ENCODE peak calls at places on chromosomes 11 and 22, in five cellular contexts. J is nephron progenitor cell, S is mucosa of descending colon, P is mammary epithelial cell, U is MCF 10A. T is an unnamed sample.

GRCh38 chr11:65150513-65151271 is 16.4 kb upstream of the SYVN1 start:
- DNase-seq in J (no peak), S (peak), P (peak), U (peak), T (peak)

GRCh38 chr22:21445437-21446127 is 21.6 kb upstream of the TMEM191C start:
- DNase-seq in J (no peak), S (peak), P (no peak), U (no peak), T (no peak)

GRCh38 chr11:11976476-11977187 is 31.8 kb downstream of the DKK3 start:
- DNase-seq in J (no peak), S (no peak), P (no peak), U (peak), T (no peak)

GRCh38 chr11:73324665-73325035 is 16.6 kb downstream of the ARHGEF17 start:
- DNase-seq in J (no peak), S (no peak), P (no peak), U (no peak), T (no peak)

GRCh38 chr22:50739279-50739691 is 1.3 kb downstream of the ACR start:
- DNase-seq in J (no peak), S (no peak), P (no peak), U (no peak), T (no peak)

GRCh38 chr11:39990413-39990812 is 1469.0 kb downstream of the LRRC4C start:
- DNase-seq in J (no peak), S (no peak), P (no peak), U (no peak), T (no peak)

GRCh38 chr22:36336246-36337182 is 51.3 kb downstream of the MYH9 start:
- DNase-seq in J (no peak), S (no peak), P (no peak), U (no peak), T (no peak)

GRCh38 chr11:9057032-9057431 is 34.4 kb downstream of the SCUBE2 start:
- DNase-seq in J (no peak), S (no peak), P (no peak), U (no peak), T (no peak)

GRCh38 chr22:42769574-42770447 is 49.1 kb upstream of the A4GALT start:
- DNase-seq in J (peak), S (peak), P (no peak), U (no peak), T (peak)

GRCh38 chr22:41330169-41330568 is 28.8 kb downstream of the ZC3H7B start:
- DNase-seq in J (no peak), S (no peak), P (no peak), U (no peak), T (no peak)

GRCh38 chr11:2788751-2789140 is 89.0 kb upstream of the KCNQ1OT1 start:
- DNase-seq in J (no peak), S (peak), P (no peak), U (no peak), T (no peak)

GRCh38 chr11:68933605-68934320 is 30.1 kb downstream of the IGHMBP2 start:
- DNase-seq in J (no peak), S (no peak), P (no peak), U (no peak), T (no peak)

GRCh38 chr22:47333625-47334024 is 571.2 kb downstream of the TBC1D22A start:
- DNase-seq in J (no peak), S (no peak), P (peak), U (peak), T (peak)

GRCh38 chr11:94379619-94380018 is 21.6 kb downstream of the GPR83 start:
- DNase-seq in J (no peak), S (no peak), P (no peak), U (no peak), T (no peak)

GRCh38 chr22:33811686-33812085 is 108.6 kb downstream of the LARGE1 start:
- DNase-seq in J (peak), S (no peak), P (no peak), U (no peak), T (peak)

GRCh38 chr11:110337570-110338193 is 41.3 kb upstream of the RDX start:
- DNase-seq in J (no peak), S (no peak), P (peak), U (peak), T (peak)

GRCh38 chr22:36331306-36331911 is 56.4 kb downstream of the MYH9 start:
- DNase-seq in J (no peak), S (peak), P (peak), U (peak), T (peak)

GRCh38 chr11:66277475-66278391 is at the start of gene CNIH2:
- DNase-seq in J (peak), S (peak), P (no peak), U (no peak), T (no peak)

GRCh38 chr22:44455151-44455962 is 42.7 kb downstream of the RTL6 start:
- DNase-seq in J (no peak), S (no peak), P (no peak), U (peak), T (no peak)

GRCh38 chr11:46352063-46352841 is 5.0 kb downstream of the DGKZ start:
- DNase-seq in J (peak), S (peak), P (peak), U (peak), T (peak)

GRCh38 chr11:134531331-134532135 is 119.5 kb upstream of the B3GAT1 start:
- DNase-seq in J (no peak), S (no peak), P (no peak), U (no peak), T (no peak)

GRCh38 chr11:45809456-45810395 is 4.8 kb downstream of the SLC35C1 start:
- DNase-seq in J (no peak), S (no peak), P (no peak), U (no peak), T (no peak)

GRCh38 chr11:62129610-62130497 is 6.0 kb downstream of the INCENP start:
- DNase-seq in J (no peak), S (no peak), P (no peak), U (no peak), T (no peak)

GRCh38 chr11:105142167-105142566 is 2.6 kb upstream of the CARD18 start:
- DNase-seq in J (no peak), S (no peak), P (no peak), U (no peak), T (no peak)

GRCh38 chr11:130636672-130637463 is 188.4 kb downstream of the ADAMTS15 start:
- DNase-seq in J (no peak), S (no peak), P (peak), U (peak), T (peak)

GRCh38 chr22:45942787-45943493 is 34.0 kb downstream of the WNT7B start:
- DNase-seq in J (no peak), S (no peak), P (peak), U (no peak), T (no peak)

GRCh38 chr22:17350292-17350691 is 19.0 kb upstream of the CECR2 start:
- DNase-seq in J (no peak), S (no peak), P (no peak), U (no peak), T (no peak)

GRCh38 chr11:30585892-30586250 is 282 bp downstream of the MPPED2 start:
- DNase-seq in J (peak), S (peak), P (no peak), U (no peak), T (no peak)

GRCh38 chr22:27032121-27032761 is 374.9 kb downstream of the MIAT start:
- DNase-seq in J (peak), S (no peak), P (no peak), U (peak), T (no peak)
- TF ChIP-seq CTCF in J (peak), S (no peak), P (peak), U (no peak), T (no peak)

GRCh38 chr22:48700566-48701295 is 1126.9 kb downstream of the BRD1 start:
- DNase-seq in J (no peak), S (peak), P (no peak), U (no peak), T (no peak)
- TF ChIP-seq CTCF in J (no peak), S (no peak), P (no peak), U (no peak), T (no peak)

DNA sequence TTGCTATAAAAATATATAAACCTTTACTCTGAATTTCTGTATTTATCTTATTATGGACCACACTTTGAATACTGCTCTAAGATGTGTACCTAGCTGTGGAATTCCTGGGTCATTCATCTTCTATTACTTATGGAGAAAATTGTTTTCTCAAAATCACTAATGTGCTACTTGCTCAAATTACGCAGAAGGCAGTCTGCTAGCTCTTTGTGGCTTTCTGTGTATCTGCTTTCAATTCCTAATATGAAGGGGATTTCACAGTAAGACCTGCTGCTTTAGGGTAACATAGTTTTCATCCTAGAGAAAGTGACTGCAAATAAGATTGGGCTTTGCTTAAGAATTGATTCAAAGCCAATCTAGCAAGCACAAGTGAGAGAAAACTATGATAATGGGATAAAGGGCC is 123.2 kb downstream of the CYP2R1 start:
- DNase-seq in J (no peak), S (no peak), P (no peak), U (no peak), T (no peak)
- TF ChIP-seq CTCF in J (no peak), S (no peak), P (no peak), U (no peak), T (no peak)

GRCh38 chr11:111447931-111448330 is 64.3 kb downstream of the BTG4 start:
- DNase-seq in J (no peak), S (no peak), P (no peak), U (no peak), T (no peak)

GRCh38 chr11:111448420-111448819 is 63.8 kb downstream of the BTG4 start:
- DNase-seq in J (no peak), S (no peak), P (no peak), U (no peak), T (no peak)

GRCh38 chr11:111445586-111445985 is 66.5 kb upstream of the POU2AF1 start:
- DNase-seq in J (no peak), S (no peak), P (no peak), U (no peak), T (peak)

GRCh38 chr11:111444040-111444439 is 65.0 kb upstream of the POU2AF1 start:
- DNase-seq in J (no peak), S (no peak), P (no peak), U (no peak), T (no peak)

DNA sequence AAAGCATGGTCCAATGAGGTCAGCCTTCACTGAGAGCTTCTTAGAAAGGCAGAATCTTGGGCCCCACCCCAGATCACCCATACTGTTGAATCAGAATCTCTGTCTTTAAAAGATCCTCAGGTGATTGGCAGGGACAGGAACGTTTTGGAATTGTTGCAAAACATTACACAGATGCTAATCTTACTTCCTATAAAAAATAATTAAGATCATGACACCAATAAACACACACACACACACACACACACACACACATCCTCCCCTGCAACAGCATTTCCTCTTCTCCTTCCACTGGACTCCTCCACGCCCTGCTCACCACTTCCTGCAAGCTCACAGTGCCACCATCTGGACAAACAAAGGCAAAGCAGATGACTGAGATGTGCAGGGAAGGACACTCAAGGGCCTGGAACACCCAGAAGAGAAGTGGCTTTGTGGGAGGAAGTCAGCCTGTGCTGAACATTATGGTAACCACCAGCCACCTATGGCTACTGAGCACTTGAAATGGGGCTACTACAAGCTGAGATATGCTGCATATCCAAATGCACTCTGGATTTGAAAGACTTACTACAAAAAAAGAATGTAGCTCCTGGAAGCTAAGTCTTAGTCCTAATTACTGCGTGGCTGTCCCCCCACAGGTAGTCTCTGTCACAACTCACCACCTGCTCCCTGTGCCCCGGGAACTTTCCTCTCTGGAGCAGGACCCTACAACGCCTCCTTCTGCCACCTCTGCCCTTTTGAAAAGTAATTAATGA is 65.6 kb downstream of the BTG4 start:
- DNase-seq in J (peak), S (peak), P (peak), U (peak), T (peak)
- TF ChIP-seq CTCF in J (peak), S (peak), P (peak), U (peak), T (peak)

DNA sequence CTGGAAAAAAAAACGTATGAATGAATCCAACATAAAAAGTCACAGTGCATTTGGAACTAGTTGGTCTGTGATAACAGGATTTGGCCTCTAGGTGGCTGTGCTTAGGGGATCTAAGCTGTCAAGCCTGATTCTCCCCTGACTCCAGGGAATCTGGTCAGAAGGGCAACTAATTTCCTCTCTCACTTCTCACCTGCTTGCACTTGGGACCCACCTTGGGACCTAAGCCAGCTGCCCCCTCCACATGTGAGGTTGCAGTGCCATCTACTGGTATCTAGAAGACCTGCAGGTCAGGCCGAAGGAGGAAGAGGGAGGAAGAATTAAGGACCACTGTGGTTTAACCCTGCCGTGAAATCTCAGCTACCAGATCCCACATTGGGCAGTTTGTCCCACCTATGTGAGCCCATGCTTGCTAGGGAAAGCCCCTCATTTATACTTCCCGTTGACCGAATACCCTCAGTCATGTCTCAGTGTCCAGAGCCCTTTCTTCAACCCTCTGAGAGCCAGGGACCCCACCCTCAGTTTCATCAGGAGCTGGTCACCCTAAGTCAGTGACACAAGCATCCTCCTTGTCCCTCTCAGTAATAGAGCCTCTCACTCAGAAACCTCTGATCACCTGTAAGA is 33.2 kb upstream of the CAVIN3 start:
- DNase-seq in J (peak), S (no peak), P (peak), U (peak), T (peak)
- TF ChIP-seq CTCF in J (peak), S (peak), P (peak), U (peak), T (peak)